ENCODE peak calls at places on chromosomes 6 and 20, in ten cellular contexts. One of them, this sample, is unnamed.

GRCh38 chr6:88596801-88597200 is 366.6 kb downstream of the RNGTT start:
- DNase-seq in body of pancreas: no peak
- DNase-seq in left colon: no peak
- DNase-seq in T-helper 9 cell: no peak
- DNase-seq in astrocyte of the spinal cord: no peak
- DNase-seq in mesendoderm: no peak
- DNase-seq in kidney tubule cell: no peak
- DNase-seq in activated CD4-positive, CD25-positive, alpha-beta regulatory T cell: no peak
- DNase-seq in PC-9: no peak
- DNase-seq in naive thymus-derived CD4-positive, alpha-beta T cell: no peak
- DNase-seq in this sample: no peak

GRCh38 chr6:88490865-88491264 is 324.7 kb upstream of the CNR1 start:
- DNase-seq in body of pancreas: no peak
- DNase-seq in left colon: no peak
- DNase-seq in T-helper 9 cell: no peak
- DNase-seq in astrocyte of the spinal cord: peak; percentile 77
- DNase-seq in mesendoderm: no peak
- DNase-seq in kidney tubule cell: no peak
- DNase-seq in activated CD4-positive, CD25-positive, alpha-beta regulatory T cell: no peak
- DNase-seq in PC-9: no peak
- DNase-seq in naive thymus-derived CD4-positive, alpha-beta T cell: no peak
- DNase-seq in this sample: no peak

GRCh38 chr6:109239918-109240321 is 142.3 kb downstream of the CD164 start:
- DNase-seq in body of pancreas: no peak
- DNase-seq in left colon: no peak
- DNase-seq in T-helper 9 cell: no peak
- DNase-seq in astrocyte of the spinal cord: no peak
- DNase-seq in mesendoderm: no peak
- DNase-seq in kidney tubule cell: no peak
- DNase-seq in activated CD4-positive, CD25-positive, alpha-beta regulatory T cell: no peak
- DNase-seq in PC-9: no peak
- DNase-seq in naive thymus-derived CD4-positive, alpha-beta T cell: no peak
- DNase-seq in this sample: no peak

GRCh38 chr20:32482251-32483220 is 102.6 kb downstream of the NOL4L start:
- DNase-seq in body of pancreas: peak; percentile 54
- DNase-seq in left colon: peak; percentile 64
- DNase-seq in T-helper 9 cell: peak; percentile 37
- DNase-seq in astrocyte of the spinal cord: no peak
- DNase-seq in mesendoderm: peak; percentile 87
- DNase-seq in kidney tubule cell: peak; percentile 29
- DNase-seq in activated CD4-positive, CD25-positive, alpha-beta regulatory T cell: no peak
- DNase-seq in PC-9: no peak
- DNase-seq in naive thymus-derived CD4-positive, alpha-beta T cell: peak; percentile 28
- DNase-seq in this sample: peak; percentile 55

GRCh38 chr20:17395729-17396128 is 135.4 kb downstream of the BFSP1 start:
- DNase-seq in body of pancreas: no peak
- DNase-seq in left colon: no peak
- DNase-seq in T-helper 9 cell: no peak
- DNase-seq in astrocyte of the spinal cord: no peak
- DNase-seq in mesendoderm: no peak
- DNase-seq in kidney tubule cell: no peak
- DNase-seq in activated CD4-positive, CD25-positive, alpha-beta regulatory T cell: no peak
- DNase-seq in PC-9: no peak
- DNase-seq in naive thymus-derived CD4-positive, alpha-beta T cell: no peak
- DNase-seq in this sample: no peak

GRCh38 chr20:3765171-3765887 is 2.2 kb downstream of the ADISSP start:
- DNase-seq in body of pancreas: no peak
- DNase-seq in left colon: no peak
- DNase-seq in T-helper 9 cell: no peak
- DNase-seq in astrocyte of the spinal cord: no peak
- DNase-seq in mesendoderm: no peak
- DNase-seq in kidney tubule cell: no peak
- DNase-seq in activated CD4-positive, CD25-positive, alpha-beta regulatory T cell: no peak
- DNase-seq in PC-9: no peak
- DNase-seq in naive thymus-derived CD4-positive, alpha-beta T cell: no peak
- DNase-seq in this sample: no peak

GRCh38 chr6:41428995-41429417 is 93.6 kb downstream of the NCR2 start:
- DNase-seq in body of pancreas: no peak
- DNase-seq in left colon: no peak
- DNase-seq in T-helper 9 cell: no peak
- DNase-seq in astrocyte of the spinal cord: peak; percentile 29
- DNase-seq in mesendoderm: peak; percentile 66
- DNase-seq in kidney tubule cell: peak; percentile 54
- DNase-seq in activated CD4-positive, CD25-positive, alpha-beta regulatory T cell: no peak
- DNase-seq in PC-9: no peak
- DNase-seq in naive thymus-derived CD4-positive, alpha-beta T cell: no peak
- DNase-seq in this sample: peak; percentile 54

GRCh38 chr6:4693158-4693557 is 83.0 kb upstream of the CDYL start:
- DNase-seq in body of pancreas: no peak
- DNase-seq in left colon: no peak
- DNase-seq in T-helper 9 cell: no peak
- DNase-seq in astrocyte of the spinal cord: no peak
- DNase-seq in mesendoderm: no peak
- DNase-seq in kidney tubule cell: no peak
- DNase-seq in activated CD4-positive, CD25-positive, alpha-beta regulatory T cell: no peak
- DNase-seq in PC-9: no peak
- DNase-seq in naive thymus-derived CD4-positive, alpha-beta T cell: no peak
- DNase-seq in this sample: no peak

GRCh38 chr20:18224968-18225568 is 63.3 kb upstream of the ZNF133 start:
- DNase-seq in body of pancreas: peak; percentile 68
- DNase-seq in left colon: peak; percentile 43
- DNase-seq in T-helper 9 cell: no peak
- DNase-seq in astrocyte of the spinal cord: peak; percentile 71
- DNase-seq in mesendoderm: peak; percentile 54
- DNase-seq in kidney tubule cell: peak; percentile 72
- DNase-seq in activated CD4-positive, CD25-positive, alpha-beta regulatory T cell: no peak
- DNase-seq in PC-9: peak; percentile 68
- DNase-seq in naive thymus-derived CD4-positive, alpha-beta T cell: no peak
- DNase-seq in this sample: peak; percentile 9

GRCh38 chr6:48615041-48615440 is 504.0 kb upstream of the PTCHD4 start:
- DNase-seq in body of pancreas: no peak
- DNase-seq in left colon: no peak
- DNase-seq in T-helper 9 cell: no peak
- DNase-seq in astrocyte of the spinal cord: peak; percentile 46
- DNase-seq in mesendoderm: no peak
- DNase-seq in kidney tubule cell: peak; percentile 4
- DNase-seq in activated CD4-positive, CD25-positive, alpha-beta regulatory T cell: no peak
- DNase-seq in PC-9: no peak
- DNase-seq in naive thymus-derived CD4-positive, alpha-beta T cell: no peak
- DNase-seq in this sample: no peak